ENCODE peak calls at places on chromosomes 2 and 18, in nine cellular contexts. One of them, this sample, is unnamed.

GRCh38 chr2:149701241-149701640 is 113.7 kb upstream of the MMADHC start:
- DNase-seq in MM.1S: no peak
- DNase-seq in CD8-positive, alpha-beta memory T cell: no peak
- DNase-seq in neuronal stem cell: no peak
- DNase-seq in IMR-90: no peak
- DNase-seq in AG04450: no peak
- DNase-seq in uterus: no peak
- DNase-seq in Panc1: no peak
- DNase-seq in effector memory CD4-positive, alpha-beta T cell: no peak
- DNase-seq in this sample: no peak

GRCh38 chr18:57107141-57107832 is 39.6 kb upstream of the BOD1L2 start:
- DNase-seq in effector memory CD4-positive, alpha-beta T cell: no peak
- DNase-seq in MM.1S: peak; percentile 45
- DNase-seq in IMR-90: peak; percentile 43
- DNase-seq in CD8-positive, alpha-beta memory T cell: no peak
- DNase-seq in Panc1: no peak
- DNase-seq in neuronal stem cell: peak; percentile 48
- DNase-seq in uterus: no peak
- DNase-seq in AG04450: peak; percentile 2
- DNase-seq in this sample: no peak

GRCh38 chr2:237441605-237442004 is 27.6 kb upstream of the COL6A3 start:
- DNase-seq in Panc1: no peak
- DNase-seq in uterus: peak; percentile 66
- DNase-seq in AG04450: peak; percentile 66
- DNase-seq in neuronal stem cell: no peak
- DNase-seq in CD8-positive, alpha-beta memory T cell: no peak
- DNase-seq in MM.1S: no peak
- DNase-seq in effector memory CD4-positive, alpha-beta T cell: no peak
- DNase-seq in IMR-90: peak; percentile 89
- DNase-seq in this sample: no peak

GRCh38 chr2:233832869-233833812 is 21.2 kb downstream of the HJURP start:
- DNase-seq in MM.1S: no peak
- DNase-seq in neuronal stem cell: peak; percentile 54
- DNase-seq in AG04450: peak; percentile 42
- DNase-seq in effector memory CD4-positive, alpha-beta T cell: no peak
- DNase-seq in CD8-positive, alpha-beta memory T cell: no peak
- DNase-seq in Panc1: no peak
- DNase-seq in IMR-90: peak; percentile 73
- DNase-seq in uterus: peak; percentile 25
- DNase-seq in this sample: no peak

GRCh38 chr2:127106457-127106997 is 427 bp downstream of the BIN1 start:
- DNase-seq in AG04450: no peak
- DNase-seq in uterus: peak; percentile 38
- DNase-seq in IMR-90: peak; percentile 10
- DNase-seq in MM.1S: no peak
- DNase-seq in neuronal stem cell: no peak
- DNase-seq in effector memory CD4-positive, alpha-beta T cell: no peak
- DNase-seq in CD8-positive, alpha-beta memory T cell: no peak
- DNase-seq in Panc1: no peak
- DNase-seq in this sample: no peak

GRCh38 chr2:134863446-134863845 is 25.0 kb downstream of the ACMSD start:
- DNase-seq in CD8-positive, alpha-beta memory T cell: no peak
- DNase-seq in IMR-90: no peak
- DNase-seq in MM.1S: no peak
- DNase-seq in uterus: no peak
- DNase-seq in Panc1: no peak
- DNase-seq in effector memory CD4-positive, alpha-beta T cell: no peak
- DNase-seq in AG04450: no peak
- DNase-seq in neuronal stem cell: no peak
- DNase-seq in this sample: no peak

GRCh38 chr2:181810823-181811695 is 80.5 kb upstream of the ITPRID2 start:
- DNase-seq in AG04450: peak; percentile 54
- DNase-seq in neuronal stem cell: no peak
- DNase-seq in MM.1S: no peak
- DNase-seq in effector memory CD4-positive, alpha-beta T cell: no peak
- DNase-seq in Panc1: peak; percentile 71
- DNase-seq in uterus: no peak
- DNase-seq in CD8-positive, alpha-beta memory T cell: no peak
- DNase-seq in IMR-90: peak; percentile 93
- DNase-seq in this sample: peak; percentile 34

GRCh38 chr2:231162036-231162345 is 36.4 kb upstream of the ARMC9 start:
- DNase-seq in MM.1S: no peak
- DNase-seq in Panc1: peak; percentile 81
- DNase-seq in IMR-90: peak; percentile 99
- DNase-seq in effector memory CD4-positive, alpha-beta T cell: no peak
- DNase-seq in AG04450: peak; percentile 98
- DNase-seq in uterus: no peak
- DNase-seq in neuronal stem cell: no peak
- DNase-seq in CD8-positive, alpha-beta memory T cell: no peak
- DNase-seq in this sample: no peak

GRCh38 chr18:45753251-45753650 is 29.3 kb downstream of the SLC14A1 start:
- DNase-seq in Panc1: no peak
- DNase-seq in neuronal stem cell: no peak
- DNase-seq in CD8-positive, alpha-beta memory T cell: no peak
- DNase-seq in uterus: no peak
- DNase-seq in AG04450: no peak
- DNase-seq in effector memory CD4-positive, alpha-beta T cell: no peak
- DNase-seq in MM.1S: no peak
- DNase-seq in IMR-90: peak; percentile 44
- DNase-seq in this sample: no peak

GRCh38 chr2:109085912-109086742 is 42.9 kb upstream of the SH3RF3 start:
- DNase-seq in IMR-90: no peak
- DNase-seq in CD8-positive, alpha-beta memory T cell: no peak
- DNase-seq in Panc1: no peak
- DNase-seq in MM.1S: no peak
- DNase-seq in uterus: no peak
- DNase-seq in AG04450: no peak
- DNase-seq in effector memory CD4-positive, alpha-beta T cell: no peak
- DNase-seq in neuronal stem cell: no peak
- DNase-seq in this sample: no peak

GRCh38 chr2:196259507-196260481 is 88.4 kb upstream of the STK17B start:
- DNase-seq in CD8-positive, alpha-beta memory T cell: no peak
- DNase-seq in uterus: no peak
- DNase-seq in AG04450: no peak
- DNase-seq in effector memory CD4-positive, alpha-beta T cell: peak; percentile 42
- DNase-seq in Panc1: no peak
- DNase-seq in IMR-90: peak; percentile 94
- DNase-seq in MM.1S: no peak
- DNase-seq in neuronal stem cell: no peak
- DNase-seq in this sample: no peak

GRCh38 chr2:234324151-234324550 is 172.7 kb downstream of the ARL4C start:
- DNase-seq in Panc1: no peak
- DNase-seq in neuronal stem cell: no peak
- DNase-seq in uterus: no peak
- DNase-seq in effector memory CD4-positive, alpha-beta T cell: no peak
- DNase-seq in MM.1S: no peak
- DNase-seq in IMR-90: no peak
- DNase-seq in AG04450: no peak
- DNase-seq in CD8-positive, alpha-beta memory T cell: no peak
- DNase-seq in this sample: no peak

GRCh38 chr2:240919786-240920782 is 13.9 kb downstream of the CROCC2 start:
- DNase-seq in CD8-positive, alpha-beta memory T cell: peak; percentile 0
- DNase-seq in neuronal stem cell: no peak
- DNase-seq in MM.1S: no peak
- DNase-seq in IMR-90: no peak
- DNase-seq in effector memory CD4-positive, alpha-beta T cell: no peak
- DNase-seq in Panc1: no peak
- DNase-seq in uterus: peak; percentile 15
- DNase-seq in AG04450: no peak
- DNase-seq in this sample: peak; percentile 62

GRCh38 chr2:17363846-17364245 is 154.4 kb downstream of the RAD51AP2 start:
- DNase-seq in CD8-positive, alpha-beta memory T cell: no peak
- DNase-seq in neuronal stem cell: no peak
- DNase-seq in effector memory CD4-positive, alpha-beta T cell: no peak
- DNase-seq in uterus: no peak
- DNase-seq in Panc1: no peak
- DNase-seq in AG04450: no peak
- DNase-seq in MM.1S: no peak
- DNase-seq in IMR-90: no peak
- DNase-seq in this sample: no peak

GRCh38 chr2:196985524-196986183 is 59.1 kb upstream of the PGAP1 start:
- DNase-seq in CD8-positive, alpha-beta memory T cell: no peak
- DNase-seq in AG04450: no peak
- DNase-seq in IMR-90: no peak
- DNase-seq in Panc1: no peak
- DNase-seq in neuronal stem cell: no peak
- DNase-seq in MM.1S: no peak
- DNase-seq in effector memory CD4-positive, alpha-beta T cell: no peak
- DNase-seq in uterus: no peak
- DNase-seq in this sample: no peak

GRCh38 chr2:118309201-118310015 is 221.1 kb downstream of the INSIG2 start:
- DNase-seq in effector memory CD4-positive, alpha-beta T cell: no peak
- DNase-seq in IMR-90: no peak
- DNase-seq in uterus: no peak
- DNase-seq in Panc1: no peak
- DNase-seq in AG04450: no peak
- DNase-seq in MM.1S: no peak
- DNase-seq in CD8-positive, alpha-beta memory T cell: no peak
- DNase-seq in neuronal stem cell: no peak
- DNase-seq in this sample: no peak

GRCh38 chr2:190867182-190867581 is 13.4 kb upstream of the GLS start:
- DNase-seq in AG04450: no peak
- DNase-seq in Panc1: no peak
- DNase-seq in effector memory CD4-positive, alpha-beta T cell: no peak
- DNase-seq in IMR-90: peak; percentile 87
- DNase-seq in neuronal stem cell: no peak
- DNase-seq in uterus: no peak
- DNase-seq in MM.1S: no peak
- DNase-seq in CD8-positive, alpha-beta memory T cell: no peak
- DNase-seq in this sample: no peak

GRCh38 chr18:32576296-32576916 is 105.7 kb upstream of the GAREM1 start:
- DNase-seq in MM.1S: no peak
- DNase-seq in uterus: no peak
- DNase-seq in neuronal stem cell: peak; percentile 11
- DNase-seq in Panc1: no peak
- DNase-seq in IMR-90: peak; percentile 5
- DNase-seq in AG04450: no peak
- DNase-seq in effector memory CD4-positive, alpha-beta T cell: no peak
- DNase-seq in CD8-positive, alpha-beta memory T cell: no peak
- DNase-seq in this sample: peak; percentile 62

GRCh38 chr2:150690870-150691269 is 203.4 kb upstream of the RND3 start:
- DNase-seq in MM.1S: no peak
- DNase-seq in neuronal stem cell: no peak
- DNase-seq in Panc1: no peak
- DNase-seq in uterus: no peak
- DNase-seq in AG04450: no peak
- DNase-seq in effector memory CD4-positive, alpha-beta T cell: no peak
- DNase-seq in CD8-positive, alpha-beta memory T cell: no peak
- DNase-seq in IMR-90: peak; percentile 64
- DNase-seq in this sample: no peak

GRCh38 chr2:187842315-187842714 is 288.1 kb upstream of the TFPI start:
- DNase-seq in CD8-positive, alpha-beta memory T cell: no peak
- DNase-seq in IMR-90: no peak
- DNase-seq in neuronal stem cell: no peak
- DNase-seq in uterus: no peak
- DNase-seq in Panc1: no peak
- DNase-seq in AG04450: no peak
- DNase-seq in MM.1S: no peak
- DNase-seq in effector memory CD4-positive, alpha-beta T cell: no peak
- DNase-seq in this sample: no peak

GRCh38 chr18:8657873-8658521 is 47.4 kb upstream of the MTCL1 start:
- DNase-seq in AG04450: no peak
- DNase-seq in MM.1S: no peak
- DNase-seq in Panc1: no peak
- DNase-seq in CD8-positive, alpha-beta memory T cell: no peak
- DNase-seq in IMR-90: peak; percentile 32
- DNase-seq in neuronal stem cell: peak; percentile 23
- DNase-seq in effector memory CD4-positive, alpha-beta T cell: no peak
- DNase-seq in uterus: no peak
- DNase-seq in this sample: no peak

GRCh38 chr2:239461551-239462515 is 61.0 kb upstream of the HDAC4 start:
- DNase-seq in IMR-90: no peak
- DNase-seq in AG04450: no peak
- DNase-seq in neuronal stem cell: no peak
- DNase-seq in effector memory CD4-positive, alpha-beta T cell: no peak
- DNase-seq in CD8-positive, alpha-beta memory T cell: no peak
- DNase-seq in Panc1: no peak
- DNase-seq in MM.1S: no peak
- DNase-seq in uterus: no peak
- DNase-seq in this sample: peak; percentile 33
- H3K27me3 ChIP-seq in IMR-90: no peaks in the 10 kb centered on the region
- H3K27me3 ChIP-seq in AG04450: no peaks in the 10 kb centered on the region
- H3K27me3 ChIP-seq in neuronal stem cell: no peaks in the 10 kb centered on the region
- H3K27me3 ChIP-seq in effector memory CD4-positive, alpha-beta T cell: no peaks in the 10 kb centered on the region
- H3K27me3 ChIP-seq in CD8-positive, alpha-beta memory T cell: no peaks in the 10 kb centered on the region
- H3K27me3 ChIP-seq in Panc1: no peaks in the 10 kb centered on the region
- H3K27me3 ChIP-seq in MM.1S: no peaks in the 10 kb centered on the region
- H3K27me3 ChIP-seq in uterus: no peaks in the 10 kb centered on the region
- H3K27me3 ChIP-seq in this sample: no peaks in the 10 kb centered on the region

DNA sequence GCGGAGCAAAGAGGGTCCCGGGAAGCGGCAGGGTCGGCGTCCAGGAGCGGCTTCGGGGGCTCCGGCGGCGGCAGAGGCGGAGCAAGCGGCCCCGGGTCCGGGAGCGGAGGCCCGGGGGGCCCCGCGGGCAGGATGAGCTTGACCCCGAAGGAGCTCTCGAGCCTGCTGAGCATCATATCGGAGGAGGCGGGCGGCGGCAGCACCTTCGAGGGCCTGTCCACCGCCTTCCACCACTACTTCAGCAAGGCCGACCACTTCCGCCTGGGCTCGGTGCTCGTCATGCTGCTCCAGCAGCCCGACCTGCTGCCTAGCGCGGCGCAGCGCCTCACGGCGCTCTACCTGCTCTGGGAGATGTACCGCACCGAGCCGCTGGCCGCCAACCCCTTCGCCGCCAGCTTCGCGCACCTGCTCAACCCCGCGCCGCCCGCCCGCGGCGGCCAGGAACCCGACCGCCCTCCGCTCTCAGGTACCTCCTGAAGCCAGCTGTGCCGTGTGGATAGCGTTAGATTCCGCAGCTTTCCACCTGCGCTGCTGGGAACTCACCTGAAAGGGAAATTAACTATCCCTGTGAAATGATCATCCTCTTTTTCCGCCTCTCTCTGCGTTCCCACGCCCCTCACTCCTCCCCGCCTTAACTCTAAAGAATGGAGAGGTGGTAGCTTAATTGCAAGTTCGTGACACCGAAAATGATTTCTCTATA is 477 bp downstream of the CNOT11 start:
- DNase-seq in AG04450: no peak
- DNase-seq in CD8-positive, alpha-beta memory T cell: peak; percentile 75
- DNase-seq in IMR-90: peak; percentile 68
- DNase-seq in effector memory CD4-positive, alpha-beta T cell: peak; percentile 67
- DNase-seq in Panc1: no peak
- DNase-seq in MM.1S: peak; percentile 76
- DNase-seq in uterus: no peak
- DNase-seq in neuronal stem cell: no peak
- DNase-seq in this sample: peak; percentile 82
- H3K27me3 ChIP-seq in AG04450: no peaks in the 10 kb centered on the region
- H3K27me3 ChIP-seq in CD8-positive, alpha-beta memory T cell: no peaks in the 10 kb centered on the region
- H3K27me3 ChIP-seq in IMR-90: no peaks in the 10 kb centered on the region
- H3K27me3 ChIP-seq in effector memory CD4-positive, alpha-beta T cell: no peaks in the 10 kb centered on the region
- H3K27me3 ChIP-seq in Panc1: no peaks in the 10 kb centered on the region
- H3K27me3 ChIP-seq in MM.1S: no peaks in the 10 kb centered on the region
- H3K27me3 ChIP-seq in uterus: no peaks in the 10 kb centered on the region
- H3K27me3 ChIP-seq in neuronal stem cell: no peaks in the 10 kb centered on the region
- H3K27me3 ChIP-seq in this sample: no peaks in the 10 kb centered on the region

GRCh38 chr2:208406474-208407451 is at the start of gene PTH2R:
- DNase-seq in CD8-positive, alpha-beta memory T cell: no peak
- DNase-seq in AG04450: no peak
- DNase-seq in neuronal stem cell: peak; percentile 29
- DNase-seq in effector memory CD4-positive, alpha-beta T cell: no peak
- DNase-seq in IMR-90: no peak
- DNase-seq in Panc1: no peak
- DNase-seq in MM.1S: no peak
- DNase-seq in uterus: no peak
- DNase-seq in this sample: peak; percentile 39
- H3K27me3 ChIP-seq in CD8-positive, alpha-beta memory T cell: peaks cover 11% of the 10 kb centered on the region
- H3K27me3 ChIP-seq in AG04450: peaks cover 12% of the 10 kb centered on the region
- H3K27me3 ChIP-seq in neuronal stem cell: peaks cover 12% of the 10 kb centered on the region
- H3K27me3 ChIP-seq in effector memory CD4-positive, alpha-beta T cell: peaks cover 20% of the 10 kb centered on the region
- H3K27me3 ChIP-seq in IMR-90: peaks cover 23% of the 10 kb centered on the region
- H3K27me3 ChIP-seq in Panc1: peaks cover 52% of the 10 kb centered on the region
- H3K27me3 ChIP-seq in MM.1S: no peaks in the 10 kb centered on the region
- H3K27me3 ChIP-seq in uterus: no peaks in the 10 kb centered on the region
- H3K27me3 ChIP-seq in this sample: peaks cover 2% of the 10 kb centered on the region

GRCh38 chr2:47562548-47562947 is 159.6 kb downstream of the MSH2 start:
- DNase-seq in Panc1: no peak
- DNase-seq in neuronal stem cell: no peak
- DNase-seq in uterus: no peak
- DNase-seq in CD8-positive, alpha-beta memory T cell: no peak
- DNase-seq in AG04450: no peak
- DNase-seq in MM.1S: no peak
- DNase-seq in IMR-90: no peak
- DNase-seq in effector memory CD4-positive, alpha-beta T cell: no peak
- DNase-seq in this sample: no peak
- H3K27me3 ChIP-seq in Panc1: peaks cover 27% of the 10 kb centered on the region
- H3K27me3 ChIP-seq in neuronal stem cell: peaks cover 2% of the 10 kb centered on the region
- H3K27me3 ChIP-seq in uterus: peaks cover 6% of the 10 kb centered on the region
- H3K27me3 ChIP-seq in CD8-positive, alpha-beta memory T cell: no peaks in the 10 kb centered on the region
- H3K27me3 ChIP-seq in AG04450: peaks cover 42% of the 10 kb centered on the region
- H3K27me3 ChIP-seq in MM.1S: no peaks in the 10 kb centered on the region
- H3K27me3 ChIP-seq in IMR-90: peaks cover 34% of the 10 kb centered on the region
- H3K27me3 ChIP-seq in effector memory CD4-positive, alpha-beta T cell: no peaks in the 10 kb centered on the region
- H3K27me3 ChIP-seq in this sample: no peaks in the 10 kb centered on the region